ENCODE peak calls at places on chromosomes 7 and 10, in nine cellular contexts. C, H, O, N, R, L, F, G and U are unnamed samples. For H3K4me1, the result is how much of the 10 kb centered on the place peaks cover.

GRCh38 chr7:45033261-45033930 is 33.4 kb downstream of the CCM2 start:
- DNase-seq in C (no peak), H (peak), O (no peak), N (no peak), R (no peak), L (no peak), F (no peak), G (no peak), U (no peak)

GRCh38 chr7:18357691-18358090 is 137.9 kb upstream of the HDAC9 start:
- DNase-seq in C (no peak), H (no peak), O (no peak), N (no peak), R (no peak), L (no peak), F (no peak), G (peak), U (no peak)

GRCh38 chr7:35993663-35994622 is 159.1 kb upstream of the EEPD1 start:
- DNase-seq in C (no peak), H (no peak), O (peak), N (no peak), R (peak), L (no peak), F (no peak), G (peak), U (no peak)

GRCh38 chr7:66267249-66267648 is 62.1 kb downstream of the TPST1 start:
- DNase-seq in C (no peak), H (no peak), O (no peak), N (no peak), R (no peak), L (no peak), F (peak), G (no peak), U (peak)

GRCh38 chr10:73763343-73763742 is 18.5 kb upstream of the CHCHD1 start:
- DNase-seq in C (no peak), H (peak), O (no peak), N (no peak), R (no peak), L (no peak), F (no peak), G (no peak), U (no peak)

GRCh38 chr7:150860291-150860977 is 8.1 kb downstream of the AOC1 start:
- DNase-seq in C (no peak), H (no peak), O (peak), N (no peak), R (no peak), L (peak), F (no peak), G (no peak), U (no peak)

GRCh38 chr7:20217193-20217948 is at the start of gene MACC1:
- DNase-seq in C (peak), H (peak), O (no peak), N (no peak), R (peak), L (peak), F (no peak), G (no peak), U (no peak)

GRCh38 chr7:119664601-119665000 is 608.4 kb upstream of the KCND2 start:
- DNase-seq in C (no peak), H (no peak), O (no peak), N (no peak), R (no peak), L (no peak), F (no peak), G (peak), U (no peak)

GRCh38 chr7:128036226-128036940 is 5.1 kb upstream of the LRRC4 start:
- DNase-seq in C (no peak), H (no peak), O (no peak), N (no peak), R (no peak), L (no peak), F (no peak), G (no peak), U (no peak)

GRCh38 chr10:74113546-74113945 is 37.1 kb downstream of the AP3M1 start:
- DNase-seq in C (no peak), H (no peak), O (no peak), N (no peak), R (no peak), L (no peak), F (no peak), G (no peak), U (no peak)

GRCh38 chr10:96878071-96878470 is 46.0 kb downstream of the LCOR start:
- DNase-seq in C (no peak), H (no peak), O (no peak), N (no peak), R (no peak), L (no peak), F (no peak), G (no peak), U (no peak)

GRCh38 chr10:132520147-132520811 is 17.3 kb upstream of the INPP5A start:
- DNase-seq in C (no peak), H (no peak), O (no peak), N (no peak), R (no peak), L (no peak), F (peak), G (no peak), U (no peak)

GRCh38 chr10:132516771-132517725 is 20.5 kb upstream of the INPP5A start:
- DNase-seq in C (no peak), H (no peak), O (peak), N (peak), R (peak), L (peak), F (peak), G (peak), U (peak)

GRCh38 chr10:132519382-132520146 is 18.0 kb upstream of the INPP5A start:
- DNase-seq in C (no peak), H (no peak), O (no peak), N (no peak), R (no peak), L (no peak), F (no peak), G (no peak), U (peak)

GRCh38 chr10:132517951-132518521 is 19.6 kb upstream of the INPP5A start:
- DNase-seq in C (no peak), H (no peak), O (no peak), N (no peak), R (no peak), L (no peak), F (no peak), G (no peak), U (no peak)

DNA sequence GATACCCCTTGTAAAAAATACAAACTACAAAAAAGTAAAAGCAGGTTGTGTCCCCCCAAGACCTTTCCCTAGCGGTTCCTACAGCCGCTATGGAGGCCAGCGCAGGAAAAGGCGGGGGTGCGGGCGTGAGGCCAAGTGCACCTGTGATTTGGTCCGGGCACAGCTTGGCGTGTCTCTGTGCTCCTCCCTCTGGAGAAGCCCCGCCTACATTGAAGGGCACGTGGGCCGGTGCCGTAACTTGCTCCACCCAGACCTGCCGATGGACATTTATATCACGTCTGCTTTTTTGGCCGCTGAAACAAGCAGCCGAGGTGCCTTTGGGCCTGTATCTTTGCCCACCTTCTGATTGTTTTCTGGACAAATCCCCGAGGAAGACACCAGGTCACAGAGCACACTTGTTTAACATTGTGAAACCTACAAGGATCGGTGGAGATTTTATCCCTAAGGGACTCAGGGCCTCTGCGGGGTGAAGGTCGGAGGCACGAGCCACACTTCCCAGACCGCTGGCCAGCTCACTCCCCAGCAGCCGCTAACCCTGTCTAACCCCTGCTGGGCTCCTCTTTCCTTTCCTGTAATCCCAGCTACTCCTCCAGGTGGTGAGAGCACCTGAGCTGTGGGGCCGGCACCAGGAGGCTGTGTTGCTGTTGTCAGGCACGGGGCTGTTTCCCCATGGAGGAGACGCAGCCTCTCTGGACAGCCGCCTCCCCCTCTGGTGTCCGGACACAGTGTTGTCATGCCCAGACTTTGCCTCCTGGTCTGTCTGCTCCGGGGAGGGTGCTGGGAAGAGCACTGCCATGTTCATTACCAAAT is 18.8 kb upstream of the INPP5A start:
- DNase-seq in C (no peak), H (peak), O (no peak), N (no peak), R (no peak), L (peak), F (peak), G (no peak), U (peak)
- H3K4me1 ChIP-seq in C (under half), H (under half), O (under half), N (under half), R (under half), L (under half), F (half or more), G (under half), U (under half)

GRCh38 chr10:84194424-84195043 is at the start of gene CDHR1:
- DNase-seq in C (peak), H (peak), O (no peak), N (no peak), R (peak), L (no peak), F (peak), G (no peak), U (peak)

GRCh38 chr10:84196083-84196482 is 1.7 kb downstream of the CDHR1 start:
- DNase-seq in C (no peak), H (no peak), O (no peak), N (no peak), R (no peak), L (no peak), F (no peak), G (no peak), U (no peak)

GRCh38 chr10:84193846-84194423 is 402 bp upstream of the CDHR1 start:
- DNase-seq in C (no peak), H (no peak), O (no peak), N (no peak), R (no peak), L (no peak), F (no peak), G (no peak), U (no peak)

GRCh38 chr10:84196941-84197340 is 2.6 kb downstream of the CDHR1 start:
- DNase-seq in C (no peak), H (no peak), O (no peak), N (no peak), R (no peak), L (no peak), F (no peak), G (no peak), U (no peak)

GRCh38 chr10:84195044-84195830 is 900 bp downstream of the CDHR1 start:
- DNase-seq in C (no peak), H (no peak), O (no peak), N (no peak), R (no peak), L (no peak), F (no peak), G (no peak), U (no peak)
- H3K4me3 ChIP-seq in C (no peak), H (peak), O (no peak), N (peak), R (peak), L (no peak), F (peak), G (no peak), U (peak)

DNA sequence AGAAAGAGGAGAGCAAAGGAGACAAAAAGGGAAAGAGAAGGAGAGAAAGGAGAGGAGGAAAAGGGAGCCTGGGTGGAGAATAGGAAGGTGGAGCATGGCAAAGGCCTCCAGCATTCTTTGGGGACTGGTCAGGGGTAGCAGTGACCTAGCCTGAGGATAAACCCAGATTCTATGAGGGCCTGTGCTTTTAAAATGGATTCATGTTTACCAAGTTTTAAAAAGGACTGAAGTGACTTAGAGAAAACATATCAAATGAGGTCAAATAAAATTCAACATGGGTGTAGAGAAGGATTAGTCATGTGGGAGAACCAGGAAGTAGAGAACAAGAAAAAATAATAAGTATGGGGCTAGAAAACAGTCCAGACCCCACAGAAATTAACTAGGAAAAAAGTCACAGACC is 20.7 kb downstream of the CREB3L2 start:
- DNase-seq in C (no peak), H (no peak), O (no peak), N (no peak), R (no peak), L (no peak), F (no peak), G (peak), U (no peak)
- H3K4me1 ChIP-seq in C (under half), H (under half), O (half or more), N (under half), R (under half), L (under half), F (under half), G (half or more), U (under half)

GRCh38 chr7:158295966-158296797 is 291.4 kb downstream of the PTPRN2 start:
- DNase-seq in C (no peak), H (no peak), O (peak), N (no peak), R (no peak), L (no peak), F (no peak), G (no peak), U (no peak)
- H3K4me3 ChIP-seq in C (no peak), H (no peak), O (no peak), N (no peak), R (no peak), L (no peak), F (no peak), G (no peak), U (no peak)

GRCh38 chr10:6139470-6139869 is 50.6 kb downstream of the RBM17 start:
- DNase-seq in C (no peak), H (no peak), O (no peak), N (no peak), R (no peak), L (no peak), F (no peak), G (no peak), U (no peak)

GRCh38 chr10:6138456-6138855 is 49.6 kb downstream of the RBM17 start:
- DNase-seq in C (no peak), H (no peak), O (no peak), N (no peak), R (no peak), L (no peak), F (no peak), G (no peak), U (no peak)

GRCh38 chr10:6141296-6142151 is 52.7 kb downstream of the RBM17 start:
- DNase-seq in C (no peak), H (no peak), O (peak), N (peak), R (no peak), L (no peak), F (no peak), G (no peak), U (no peak)

GRCh38 chr10:6140965-6141295 is 52.1 kb downstream of the RBM17 start:
- DNase-seq in C (no peak), H (no peak), O (no peak), N (no peak), R (no peak), L (no peak), F (no peak), G (no peak), U (no peak)

GRCh38 chr10:6140141-6140841 is 51.5 kb downstream of the RBM17 start:
- DNase-seq in C (peak), H (peak), O (no peak), N (no peak), R (no peak), L (no peak), F (no peak), G (no peak), U (no peak)
- H3K4me1 ChIP-seq in C (half or more), H (under half), O (under half), N (under half), R (under half), L (under half), F (under half), G (under half), U (under half)

GRCh38 chr10:70283071-70283444 is 746 bp downstream of the NPFFR1 start:
- DNase-seq in C (no peak), H (no peak), O (no peak), N (no peak), R (no peak), L (no peak), F (no peak), G (no peak), U (no peak)
- H3K4me3 ChIP-seq in C (no peak), H (no peak), O (no peak), N (no peak), R (no peak), L (no peak), F (no peak), G (no peak), U (no peak)

DNA sequence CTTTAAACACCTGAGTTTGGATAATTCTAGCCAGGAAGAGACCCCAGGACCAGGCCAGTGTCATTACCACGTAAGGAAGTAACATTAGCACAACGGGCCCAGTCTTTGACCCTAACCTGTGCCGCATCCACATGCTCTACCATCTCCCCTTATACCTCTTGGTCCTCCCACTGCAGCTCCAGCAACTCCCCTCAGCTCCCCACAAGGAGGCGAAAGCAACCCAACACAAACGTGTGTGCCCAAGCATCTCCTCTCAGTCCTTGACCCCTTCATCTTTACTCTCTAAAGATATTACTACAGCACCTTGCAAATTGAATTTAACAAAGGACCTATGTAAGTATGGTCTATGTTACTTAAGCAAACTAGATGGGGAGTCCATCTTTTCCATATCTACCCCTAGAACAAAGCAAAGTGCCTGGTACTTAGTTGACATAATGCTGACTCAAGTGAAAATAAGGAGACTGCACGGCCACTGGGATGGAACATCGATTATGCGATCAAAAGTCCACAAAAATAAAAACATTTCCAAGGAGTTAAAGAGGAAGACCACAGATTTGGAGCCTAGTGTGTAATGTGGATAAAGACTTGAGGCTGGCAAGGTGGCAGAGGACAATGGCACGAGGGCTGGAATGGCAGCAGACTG is 147.7 kb downstream of the JAZF1 start:
- DNase-seq in C (no peak), H (no peak), O (no peak), N (no peak), R (no peak), L (no peak), F (no peak), G (peak), U (no peak)
- H3K4me1 ChIP-seq in C (under half), H (under half), O (half or more), N (under half), R (under half), L (under half), F (under half), G (half or more), U (under half)

GRCh38 chr7:25862993-25863726 is 288.8 kb upstream of the NFE2L3 start:
- DNase-seq in C (no peak), H (no peak), O (no peak), N (no peak), R (no peak), L (no peak), F (no peak), G (no peak), U (no peak)

GRCh38 chr7:25860882-25861228 is 291.1 kb upstream of the NFE2L3 start:
- DNase-seq in C (no peak), H (no peak), O (no peak), N (no peak), R (no peak), L (no peak), F (no peak), G (no peak), U (no peak)

GRCh38 chr7:25860206-25860881 is 291.7 kb upstream of the NFE2L3 start:
- DNase-seq in C (no peak), H (no peak), O (no peak), N (no peak), R (no peak), L (no peak), F (no peak), G (no peak), U (no peak)

GRCh38 chr7:25862254-25862992 is 289.6 kb upstream of the NFE2L3 start:
- DNase-seq in C (peak), H (peak), O (peak), N (peak), R (peak), L (peak), F (peak), G (peak), U (peak)

DNA sequence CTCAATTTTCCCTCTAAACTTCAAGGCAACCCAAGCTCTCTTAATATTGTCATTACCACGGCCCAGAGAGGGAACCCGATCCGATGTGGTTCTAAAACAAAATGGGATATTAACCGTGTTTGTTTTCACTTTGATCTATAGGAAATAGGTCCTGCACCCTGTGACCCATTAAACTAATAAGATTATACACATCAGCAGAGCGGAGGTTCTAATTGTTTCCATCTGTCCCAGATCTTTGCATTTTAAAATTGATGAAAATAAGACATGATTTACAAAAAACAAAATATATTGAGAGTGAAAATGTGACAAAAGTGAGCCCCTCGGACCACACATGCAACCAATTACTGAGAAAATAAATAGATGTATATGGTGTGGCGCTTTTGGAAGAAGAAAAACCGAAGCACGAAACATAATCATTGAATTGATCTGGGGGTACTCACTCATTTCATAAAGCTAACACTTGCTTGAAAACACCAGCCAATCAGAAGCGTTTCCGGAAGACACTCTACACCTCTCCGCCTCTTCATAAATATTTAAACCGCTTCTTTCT is 290.2 kb upstream of the NFE2L3 start:
- DNase-seq in C (no peak), H (no peak), O (no peak), N (no peak), R (no peak), L (no peak), F (no peak), G (no peak), U (no peak)
- H3K4me3 ChIP-seq in C (peak), H (no peak), O (peak), N (peak), R (no peak), L (no peak), F (peak), G (peak), U (no peak)